ENCODE peak calls at places on chromosome 17, in five cellular contexts. I, V, O, R and Z are unnamed samples.

GRCh38 chr17:37135581-37135980 is 186.8 kb downstream of the AATF start:
- DNase-seq in I (no peak), V (no peak), O (no peak), R (no peak), Z (no peak)

GRCh38 chr17:7982171-7982570 is 20.2 kb upstream of the GUCY2D start:
- DNase-seq in I (no peak), V (no peak), O (no peak), R (no peak), Z (no peak)

GRCh38 chr17:34850023-34850422 is 111.2 kb downstream of the CCT6B start:
- DNase-seq in I (no peak), V (no peak), O (no peak), R (no peak), Z (no peak)

GRCh38 chr17:17235212-17236174 is 1.5 kb downstream of the FLCN start:
- DNase-seq in I (no peak), V (no peak), O (no peak), R (peak; percentile 48), Z (no peak)

GRCh38 chr17:38540514-38540913 is 65.2 kb downstream of the SRCIN1 start:
- DNase-seq in I (no peak), V (no peak), O (no peak), R (no peak), Z (no peak)

GRCh38 chr17:78990349-78991016 is 10.8 kb upstream of the LGALS3BP start:
- DNase-seq in I (no peak), V (no peak), O (no peak), R (no peak), Z (no peak)

GRCh38 chr17:50167371-50167770 is 1.6 kb downstream of the SGCA start:
- DNase-seq in I (no peak), V (no peak), O (no peak), R (no peak), Z (no peak)

GRCh38 chr17:43352579-43352978 is 46.2 kb upstream of the ARL4D start:
- DNase-seq in I (no peak), V (no peak), O (no peak), R (no peak), Z (no peak)

GRCh38 chr17:79150035-79150733 is 75.6 kb downstream of the ENGASE start:
- DNase-seq in I (no peak), V (no peak), O (no peak), R (no peak), Z (no peak)

GRCh38 chr17:45372325-45372869 is 55.6 kb upstream of the MAP3K14 start:
- DNase-seq in I (no peak), V (no peak), O (no peak), R (no peak), Z (no peak)

GRCh38 chr17:17778308-17779014 is 58.3 kb downstream of the SREBF1 start:
- DNase-seq in I (no peak), V (peak; percentile 43), O (no peak), R (no peak), Z (no peak)

GRCh38 chr17:4584125-4584834 is at the start of gene SMTNL2:
- DNase-seq in I (no peak), V (no peak), O (no peak), R (peak; percentile 67), Z (no peak)

GRCh38 chr17:2023692-2024571 is 1.2 kb downstream of the RTN4RL1 start:
- DNase-seq in I (no peak), V (no peak), O (no peak), R (no peak), Z (no peak)